ENCODE peak calls at places on chromosome 10, in ten cellular contexts. K is hypothalamus; J is germinal center; M is naive thymus-derived CD8-positive, alpha-beta T cell; Z is Jurkat, Clone E6-1; D is astrocyte of the spinal cord; O is vagina; T is occipital lobe; E is kidney glomerular epithelial cell; H is NCI-H460. Q is an unnamed sample.

GRCh38 chr10:17756557-17757208 is 4.7 kb downstream of the TMEM236 start:
- DNase-seq in K (no peak), D (no peak), O (no peak), E (no peak), M (no peak), H (no peak), Z (no peak), T (no peak), J (no peak), Q (no peak)

GRCh38 chr10:78515037-78515872 is 481.6 kb downstream of the RPS24 start:
- DNase-seq in J (no peak), E (no peak), H (no peak), Z (no peak), D (no peak), K (no peak), T (no peak), M (no peak), O (peak), Q (no peak)

GRCh38 chr10:90288403-90288933 is 569.4 kb downstream of the HTR7 start:
- DNase-seq in H (no peak), K (no peak), E (peak), J (no peak), Z (no peak), O (no peak), M (no peak), D (peak), T (no peak), Q (no peak)

GRCh38 chr10:2782265-2782664 is 285.1 kb upstream of the PFKP start:
- DNase-seq in M (no peak), J (no peak), E (no peak), K (no peak), D (no peak), O (no peak), T (no peak), Z (peak), H (no peak), Q (no peak)

GRCh38 chr10:33793793-33794192 is 459.3 kb upstream of the NRP1 start:
- DNase-seq in K (no peak), O (no peak), H (no peak), J (no peak), T (no peak), Z (no peak), M (no peak), E (no peak), D (no peak), Q (no peak)

GRCh38 chr10:7272008-7272407 is 138.8 kb downstream of the SFMBT2 start:
- DNase-seq in J (no peak), D (no peak), M (no peak), K (no peak), Z (no peak), E (no peak), T (no peak), H (no peak), O (no peak), Q (no peak)

GRCh38 chr10:127815147-127815546 is 77.6 kb downstream of the CLRN3 start:
- DNase-seq in O (no peak), M (no peak), Z (no peak), K (no peak), H (no peak), D (no peak), J (no peak), T (no peak), E (no peak), Q (no peak)

GRCh38 chr10:99536400-99537254 is 3.9 kb downstream of the NKX2-3 start:
- DNase-seq in D (no peak), H (no peak), E (no peak), M (no peak), J (no peak), O (no peak), K (no peak), T (no peak), Z (no peak), Q (no peak)

GRCh38 chr10:8076948-8077347 is 22.5 kb downstream of the GATA3 start:
- DNase-seq in D (no peak), O (no peak), M (no peak), K (no peak), E (no peak), Z (no peak), J (no peak), T (no peak), H (no peak), Q (no peak)

GRCh38 chr10:1551636-1552338 is 185.5 kb downstream of the ADARB2 start:
- DNase-seq in E (no peak), M (no peak), T (no peak), D (no peak), O (no peak), Z (no peak), H (no peak), J (no peak), K (no peak), Q (no peak)

GRCh38 chr10:99506416-99506815 is 26.3 kb upstream of the NKX2-3 start:
- DNase-seq in Z (no peak), K (no peak), E (no peak), D (no peak), O (no peak), H (no peak), T (no peak), J (no peak), M (no peak), Q (no peak)

GRCh38 chr10:77416327-77417135 is 221.1 kb downstream of the KCNMA1 start:
- DNase-seq in E (peak), Z (no peak), O (no peak), H (no peak), J (no peak), T (no peak), M (no peak), K (no peak), D (peak), Q (peak)

GRCh38 chr10:96044686-96045085 is 1.3 kb downstream of the CCNJ start:
- DNase-seq in M (no peak), H (peak), Z (no peak), K (no peak), T (no peak), J (no peak), E (no peak), O (no peak), D (peak), Q (no peak)

GRCh38 chr10:76422769-76423168 is 991.3 kb downstream of the LRMDA start:
- DNase-seq in K (no peak), Z (no peak), H (no peak), E (peak), D (peak), J (no peak), T (no peak), M (no peak), O (no peak), Q (no peak)